ENCODE peak calls at places on chromosomes 11 and 22, in four cellular contexts. T is left lung, C is esophagus muscularis mucosa, X is lung. A is an unnamed sample. For H3K4me1 and H3K27me3, the result is how much of the 10 kb centered on the place peaks cover.

GRCh38 chr22:20953668-20954500 is 13.2 kb upstream of the AIFM3 start:
- DNase-seq in C (no peak), T (no peak), X (no peak), A (peak)

GRCh38 chr22:17969732-17970131 is 54.6 kb downstream of the MICAL3 start:
- DNase-seq in X (no peak), C (no peak), T (no peak), A (no peak)

GRCh38 chr11:89275966-89276365 is 98.3 kb downstream of the TYR start:
- DNase-seq in T (no peak), C (no peak), X (no peak), A (no peak)

GRCh38 chr11:68411501-68411991 is 49.0 kb upstream of the PPP6R3 start:
- DNase-seq in C (no peak), T (no peak), X (no peak), A (no peak)

GRCh38 chr22:48823941-48824340 is 1003.7 kb downstream of the BRD1 start:
- DNase-seq in C (no peak), X (no peak), T (no peak), A (no peak)

GRCh38 chr22:23862103-23862502 is 4.4 kb downstream of the SLC2A11 start:
- DNase-seq in T (no peak), C (no peak), X (peak), A (no peak)

GRCh38 chr22:16824718-16825687 is at the start of gene XKR3:
- DNase-seq in T (no peak), X (no peak), C (no peak), A (no peak)

GRCh38 chr11:97908354-97908753 is 1112.4 kb upstream of the CNTN5 start:
- DNase-seq in X (no peak), T (no peak), C (no peak), A (no peak)

GRCh38 chr11:57476883-57477506 is 16.7 kb downstream of the RTN4RL2 start:
- DNase-seq in T (peak), C (no peak), X (no peak), A (no peak)

GRCh38 chr22:31933816-31934482 is 10.4 kb upstream of the YWHAH start:
- DNase-seq in T (no peak), X (no peak), C (no peak), A (no peak)

GRCh38 chr11:113213549-113213948 is 100.8 kb upstream of the TTC12 start:
- DNase-seq in C (no peak), T (no peak), X (no peak), A (peak)

GRCh38 chr11:57566035-57566504 is 1.4 kb downstream of the UBE2L6 start:
- DNase-seq in C (no peak), T (no peak), X (no peak), A (no peak)

GRCh38 chr11:118895093-118896039 is 11.7 kb downstream of the CXCR5 start:
- DNase-seq in C (no peak), X (no peak), T (no peak), A (no peak)

GRCh38 chr11:103024086-103024485 is 67.9 kb downstream of the DCUN1D5 start:
- DNase-seq in T (no peak), C (no peak), X (no peak), A (no peak)

GRCh38 chr22:28019360-28019759 is 100.3 kb upstream of the PITPNB start:
- DNase-seq in X (no peak), T (peak), C (no peak), A (no peak)

GRCh38 chr11:15737326-15737725 is 619.0 kb downstream of the SOX6 start:
- DNase-seq in X (no peak), T (no peak), C (peak), A (no peak)

GRCh38 chr22:40518840-40519239 is 117.7 kb downstream of the MRTFA start:
- DNase-seq in T (no peak), C (no peak), X (no peak), A (no peak)

GRCh38 chr11:69370984-69371709 is 77.2 kb downstream of the MYEOV start:
- DNase-seq in X (no peak), C (peak), T (no peak), A (no peak)

GRCh38 chr11:129702410-129703390 is 112.9 kb upstream of the TMEM45B start:
- DNase-seq in C (peak), X (no peak), T (no peak), A (no peak)

GRCh38 chr11:47593934-47594855 is at the start of gene C1QTNF4:
- DNase-seq in T (no peak), C (no peak), X (no peak), A (no peak)

GRCh38 chr11:11213117-11213516 is 139.9 kb downstream of the CSNK2A3 start:
- DNase-seq in X (no peak), T (no peak), C (peak), A (no peak)

GRCh38 chr11:114077482-114078305 is 18.2 kb downstream of the ZBTB16 start:
- DNase-seq in X (no peak), C (no peak), T (no peak), A (no peak)

GRCh38 chr11:124834526-124835190 is 30.6 kb upstream of the ROBO3 start:
- DNase-seq in T (no peak), X (no peak), C (no peak), A (no peak)

GRCh38 chr11:28461338-28461737 is 353.1 kb downstream of the METTL15 start:
- DNase-seq in C (no peak), T (no peak), X (no peak), A (no peak)

GRCh38 chr22:46058591-46059519 is 81.9 kb upstream of the WNT7B start:
- DNase-seq in X (no peak), T (peak), C (no peak), A (peak)

GRCh38 chr22:24450600-24450999 is 23.2 kb downstream of the ADORA2A start:
- DNase-seq in X (no peak), T (no peak), C (no peak), A (no peak)

GRCh38 chr11:75268626-75269366 is 28.2 kb downstream of the TPBGL start:
- DNase-seq in X (no peak), T (peak), C (no peak), A (peak)

GRCh38 chr11:70481625-70482528 is 83.5 kb downstream of the CTTN start:
- DNase-seq in X (peak), T (peak), C (no peak), A (no peak)

GRCh38 chr11:114081641-114082414 is 22.3 kb downstream of the ZBTB16 start:
- DNase-seq in C (no peak), T (no peak), X (no peak), A (no peak)

GRCh38 chr11:19513253-19513652 is 199.4 kb upstream of the NAV2 start:
- DNase-seq in X (no peak), C (no peak), T (no peak), A (no peak)

GRCh38 chr11:88103337-88104206 is 71.7 kb downstream of the RAB38 start:
- DNase-seq in T (peak), X (peak), C (no peak), A (no peak)

GRCh38 chr11:76629133-76629852 is 41.3 kb downstream of the LRRC32 start:
- DNase-seq in X (peak), T (peak), C (no peak), A (no peak)

GRCh38 chr11:26467506-26467905 is 104.6 kb downstream of the MUC15 start:
- DNase-seq in T (no peak), C (no peak), X (no peak), A (no peak)

GRCh38 chr22:45503816-45504702 is 1.4 kb downstream of the FBLN1 start:
- DNase-seq in C (no peak), X (no peak), T (no peak), A (no peak)

GRCh38 chr11:11318479-11318878 is 34.6 kb downstream of the CSNK2A3 start:
- DNase-seq in T (no peak), X (no peak), C (no peak), A (no peak)

GRCh38 chr11:68998390-68998911 is 14.6 kb downstream of the MRGPRF start:
- DNase-seq in X (no peak), C (no peak), T (peak), A (no peak)

GRCh38 chr11:7511405-7511804 is 2.4 kb upstream of the PPFIBP2 start:
- DNase-seq in C (no peak), X (no peak), T (peak), A (peak)

GRCh38 chr22:30201970-30202369 is 44.6 kb downstream of the LIF start:
- DNase-seq in T (no peak), X (no peak), C (no peak), A (peak)
- H3K4me1 ChIP-seq in T (under half), X (under half), C (under half), A (under half)

DNA sequence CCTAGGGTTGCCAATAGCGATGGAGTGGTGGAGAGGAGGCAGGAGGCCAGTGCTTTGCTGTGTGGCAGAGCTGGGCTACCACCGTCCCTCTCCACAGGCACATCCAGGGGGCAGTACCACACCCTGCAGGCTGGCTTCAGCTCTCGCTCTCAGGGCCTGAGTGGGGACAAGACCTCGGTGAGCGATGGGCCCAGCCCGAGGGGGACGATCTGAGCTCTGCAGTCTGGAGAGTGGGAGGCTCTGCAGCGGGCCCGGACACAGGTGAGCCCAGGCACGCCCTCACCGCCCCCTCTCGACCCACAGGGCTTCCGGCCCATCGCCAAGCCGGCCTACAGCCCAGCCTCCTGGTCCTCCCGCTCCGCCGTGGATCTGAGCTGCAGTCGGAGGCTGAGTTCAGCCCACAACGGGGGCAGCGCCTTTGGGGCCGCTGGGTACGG is 2.5 kb downstream of the PKP3 start:
- DNase-seq in T (no peak), X (no peak), C (no peak), A (no peak)
- TF ChIP-seq CTCF in T (no peak), X (no peak), C (no peak), A (no peak)

GRCh38 chr22:38450234-38450797 is 4.7 kb downstream of the KCNJ4 start:
- DNase-seq in C (no peak), T (no peak), X (no peak), A (no peak)

GRCh38 chr22:38452373-38453064 is 2.5 kb downstream of the KCNJ4 start:
- DNase-seq in T (no peak), X (no peak), C (no peak), A (no peak)

GRCh38 chr22:38453065-38453672 is 1.8 kb downstream of the KCNJ4 start:
- DNase-seq in C (no peak), T (no peak), X (no peak), A (no peak)

GRCh38 chr22:38451404-38451803 is 3.6 kb downstream of the KCNJ4 start:
- DNase-seq in C (no peak), X (no peak), T (no peak), A (no peak)

GRCh38 chr22:38451864-38452263 is 3.1 kb downstream of the KCNJ4 start:
- DNase-seq in C (no peak), X (no peak), T (no peak), A (no peak)
- H3K27me3 ChIP-seq in C (under half), X (under half), T (under half), A (under half)

GRCh38 chr11:85076535-85077330 is 550.4 kb downstream of the DLG2 start:
- DNase-seq in T (no peak), C (no peak), X (no peak), A (no peak)
- H3K4me1 ChIP-seq in T (under half), C (under half), X (under half), A (under half)

DNA sequence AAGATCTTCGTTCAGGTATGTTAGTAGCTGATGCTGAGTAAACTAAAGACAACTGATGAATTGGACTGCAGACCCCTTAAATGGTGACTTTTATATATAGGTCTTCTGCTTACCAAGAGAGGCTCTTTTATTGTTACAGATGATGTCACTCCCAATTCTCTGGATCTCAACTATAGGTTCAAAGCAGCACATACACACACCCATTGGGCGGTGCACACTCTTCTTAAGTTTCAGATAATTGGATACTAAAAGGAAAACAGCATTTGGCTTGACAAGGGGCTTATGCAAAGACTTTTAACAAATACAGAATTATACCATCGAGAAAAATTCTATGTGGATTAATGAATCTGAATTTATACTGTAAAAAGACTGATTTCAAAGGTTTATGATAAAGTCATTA is at the start of gene PTH:
- DNase-seq in T (no peak), C (no peak), X (no peak), A (no peak)
- TF ChIP-seq CTCF in T (no peak), C (no peak), X (no peak), A (no peak)

GRCh38 chr11:35420371-35420770 is 1.0 kb upstream of the SLC1A2 start:
- DNase-seq in T (no peak), C (no peak), X (no peak), A (no peak)
- H3K27me3 ChIP-seq in T (half or more), C (under half), X (under half), A (under half)

GRCh38 chr11:1758611-1759150 is 5.0 kb downstream of the CTSD start:
- DNase-seq in C (no peak), T (peak), X (no peak), A (no peak)
- H3K4me1 ChIP-seq in C (half or more), T (half or more), X (under half), A (under half)

GRCh38 chr11:64996710-64997380 is at the start of gene BATF2:
- DNase-seq in T (peak), C (peak), X (peak), A (peak)
- TF ChIP-seq CTCF in T (peak), C (peak), X (peak), A (peak)

GRCh38 chr11:33222052-33222451 is 35.1 kb upstream of the HIPK3 start:
- DNase-seq in T (no peak), C (no peak), X (no peak), A (no peak)

DNA sequence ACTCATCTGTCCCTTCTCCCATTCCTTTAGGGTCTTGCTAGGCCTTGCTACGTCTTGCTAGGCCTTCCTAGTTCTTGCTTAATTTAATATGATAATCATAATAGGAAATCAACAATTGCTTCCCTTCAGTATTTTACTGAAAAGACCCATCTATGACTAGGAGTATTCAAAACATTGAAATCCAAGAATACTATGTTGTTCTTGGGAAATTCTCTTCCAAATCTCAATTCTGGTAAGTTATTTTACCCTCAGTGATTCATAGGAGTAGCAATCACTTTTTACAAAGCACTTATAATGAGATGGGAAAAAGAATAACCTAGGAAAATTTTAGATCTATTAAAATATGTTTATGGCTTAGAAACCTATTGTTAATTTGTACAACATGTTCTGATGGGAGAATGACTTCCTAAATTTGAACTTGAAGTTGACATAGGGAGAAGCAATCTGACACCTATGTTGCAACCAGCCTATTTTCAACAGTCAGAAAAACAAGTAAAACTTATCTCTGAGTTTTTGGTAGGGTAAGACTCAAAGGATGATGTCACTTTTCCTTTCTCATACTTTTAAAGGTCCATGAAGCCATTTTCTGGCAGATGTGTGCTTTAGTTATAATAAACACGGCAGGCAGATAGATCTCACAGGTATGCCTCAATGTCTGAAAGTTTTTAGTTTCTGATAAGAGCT is 29.5 kb upstream of the HIPK3 start:
- DNase-seq in X (no peak), T (no peak), C (no peak), A (no peak)
- H3K27me3 ChIP-seq in X (under half), T (under half), C (under half), A (under half)

GRCh38 chr11:73343076-73343833 is 32.9 kb upstream of the RELT start:
- DNase-seq in X (no peak), C (no peak), T (no peak), A (no peak)
- H3K4me1 ChIP-seq in X (under half), C (under half), T (under half), A (under half)

A was measured in breast epithelium.